ENCODE peak calls at places on chromosomes 7 and 10, in four cellular contexts. H is right cardiac atrium, K is left lung, N is brain microvascular endothelial cell. R is an unnamed sample.

GRCh38 chr10:78579995-78580394 is 488.8 kb upstream of the ZMIZ1 start:
- DNase-seq in K (no peak), N (no peak), H (peak), R (peak)

GRCh38 chr7:14714161-14714728 is 188.3 kb downstream of the DGKB start:
- DNase-seq in H (no peak), N (no peak), K (no peak), R (no peak)

GRCh38 chr7:69439636-69440325 is 158.5 kb upstream of the AUTS2 start:
- DNase-seq in K (no peak), H (no peak), N (no peak), R (no peak)

GRCh38 chr10:59098811-59099452 is 77.5 kb upstream of the PHYHIPL start:
- DNase-seq in K (no peak), N (no peak), H (no peak), R (peak)

GRCh38 chr10:101014966-101015581 is 15.5 kb downstream of the LZTS2 start:
- DNase-seq in H (no peak), K (peak), N (peak), R (peak)

GRCh38 chr7:44767912-44768662 is 19.4 kb downstream of the ZMIZ2 start:
- DNase-seq in K (no peak), N (no peak), H (peak), R (peak)

GRCh38 chr7:149284343-149284742 is 22.3 kb downstream of the ZNF783 start:
- DNase-seq in H (no peak), N (no peak), K (peak), R (no peak)

GRCh38 chr7:106219170-106219569 is 65.6 kb downstream of the NAMPT start:
- DNase-seq in K (no peak), H (no peak), N (no peak), R (no peak)

GRCh38 chr10:79130846-79131245 is 62.1 kb downstream of the ZMIZ1 start:
- DNase-seq in H (no peak), N (no peak), K (no peak), R (no peak)

GRCh38 chr7:33893377-33893776 is 12.0 kb upstream of the BMPER start:
- DNase-seq in K (no peak), N (no peak), H (no peak), R (no peak)

GRCh38 chr10:72702868-72703581 is 11.1 kb downstream of the MCU start:
- DNase-seq in N (no peak), H (no peak), K (no peak), R (peak)

GRCh38 chr10:19817251-19818046 is 1.2 kb downstream of the PLXDC2 start:
- DNase-seq in N (no peak), K (peak), H (peak), R (peak)

GRCh38 chr10:3542185-3542611 is 242.8 kb downstream of the KLF6 start:
- DNase-seq in K (no peak), H (peak), N (peak), R (peak)

GRCh38 chr10:22230331-22230833 is 12.6 kb upstream of the EBLN1 start:
- DNase-seq in K (no peak), N (peak), H (no peak), R (peak)

GRCh38 chr10:51386248-51386885 is 312.1 kb downstream of the PRKG1 start:
- DNase-seq in K (no peak), H (no peak), N (no peak), R (no peak)

GRCh38 chr10:43912469-43912868 is 263.8 kb upstream of the ZNF32 start:
- DNase-seq in N (no peak), K (no peak), H (no peak), R (no peak)

GRCh38 chr10:131750171-131750895 is 150.5 kb upstream of the PPP2R2D start:
- DNase-seq in K (no peak), N (no peak), H (no peak), R (no peak)

GRCh38 chr10:43091846-43092245 is 15.0 kb downstream of the RET start:
- DNase-seq in H (no peak), N (no peak), K (no peak), R (no peak)

GRCh38 chr7:123125231-123125630 is 74.5 kb downstream of the SLC13A1 start:
- DNase-seq in H (no peak), K (no peak), N (no peak), R (no peak)

GRCh38 chr7:45881280-45881758 is 7.0 kb upstream of the IGFBP1 start:
- DNase-seq in N (no peak), K (no peak), H (no peak), R (no peak)

GRCh38 chr10:9957352-9957751 is 1060.3 kb upstream of the CELF2 start:
- DNase-seq in K (no peak), H (no peak), N (peak), R (peak)

GRCh38 chr10:72223743-72224101 is 7.6 kb upstream of the ASCC1 start:
- DNase-seq in K (no peak), N (peak), H (no peak), R (no peak)

GRCh38 chr7:26195867-26196266 is 4.7 kb downstream of the HNRNPA2B1 start:
- DNase-seq in H (no peak), N (no peak), K (no peak), R (no peak)

GRCh38 chr10:98778277-98778759 is 331.6 kb upstream of the HPS1 start:
- DNase-seq in N (no peak), K (no peak), H (no peak), R (no peak)

GRCh38 chr7:107579881-107580715 is at the start of gene BCAP29:
- DNase-seq in N (peak), K (peak), H (peak), R (peak)

GRCh38 chr7:51080622-51081269 is 235.9 kb downstream of the COBL start:
- DNase-seq in H (no peak), K (no peak), N (no peak), R (no peak)

GRCh38 chr7:94888542-94888941 is 18.9 kb upstream of the PPP1R9A start:
- DNase-seq in K (no peak), N (no peak), H (no peak), R (peak)

GRCh38 chr10:16231734-16232133 is 205.1 kb upstream of the PTER start:
- DNase-seq in N (no peak), K (no peak), H (no peak), R (no peak)

R was measured in fibroblast of lung.